ENCODE peak calls at places on chromosomes 12 and 14, in six cellular contexts. Z is A549, K is tibial nerve, Y is uterus, D is MM.1S, R is fibroblast of lung. J is an unnamed sample.

GRCh38 chr14:52068741-52069616 is at the start of gene NID2:
- DNase-seq in Z (peak; percentile 79), K (peak; percentile 83), Y (peak; percentile 93), D (no peak), R (peak; percentile 97), J (no peak)

GRCh38 chr12:128853321-128854197 is at the start of gene GLT1D1:
- DNase-seq in Z (no peak), K (no peak), Y (no peak), D (no peak), R (no peak), J (no peak)

GRCh38 chr14:68672609-68673285 is 120.1 kb downstream of the ZFP36L1 start:
- DNase-seq in Z (no peak), K (no peak), Y (no peak), D (no peak), R (no peak), J (no peak)

GRCh38 chr12:57536597-57536942 is 10.4 kb downstream of the DCTN2 start:
- DNase-seq in Z (no peak), K (no peak), Y (no peak), D (peak; percentile 3), R (no peak), J (no peak)

GRCh38 chr14:97056086-97056485 is 258.9 kb downstream of the VRK1 start:
- DNase-seq in Z (no peak), K (no peak), Y (no peak), D (no peak), R (no peak), J (no peak)

GRCh38 chr14:95315156-95315555 is 4.6 kb downstream of the CLMN start:
- DNase-seq in Z (no peak), K (no peak), Y (no peak), D (no peak), R (no peak), J (no peak)

GRCh38 chr14:68320495-68320894 is 472.4 kb downstream of the ZFP36L1 start:
- DNase-seq in Z (no peak), K (no peak), Y (no peak), D (no peak), R (no peak), J (no peak)

GRCh38 chr14:99035712-99036593 is 236.0 kb downstream of the BCL11B start:
- DNase-seq in Z (peak; percentile 89), K (peak; percentile 63), Y (peak; percentile 74), D (no peak), R (peak; percentile 85), J (peak; percentile 89)

GRCh38 chr14:83863042-83863441 is 1666.9 kb upstream of the FLRT2 start:
- DNase-seq in Z (no peak), K (no peak), Y (no peak), D (no peak), R (no peak), J (no peak)

GRCh38 chr14:67579040-67579439 is 21.0 kb downstream of the PIGH start:
- DNase-seq in Z (no peak), K (no peak), Y (no peak), D (no peak), R (no peak), J (no peak)

GRCh38 chr12:56677680-56678079 is 10.4 kb downstream of the PTGES3 start:
- DNase-seq in Z (no peak), K (no peak), Y (no peak), D (peak; percentile 40), R (no peak), J (no peak)

GRCh38 chr14:36939265-36939664 is 233.1 kb downstream of the SLC25A21 start:
- DNase-seq in Z (no peak), K (no peak), Y (no peak), D (no peak), R (no peak), J (no peak)

GRCh38 chr14:28596336-28596735 is 170.3 kb upstream of the FOXG1 start:
- DNase-seq in Z (no peak), K (no peak), Y (no peak), D (no peak), R (peak; percentile 71), J (no peak)

GRCh38 chr12:105064564-105065222 is 19.6 kb downstream of the ALDH1L2 start:
- DNase-seq in Z (no peak), K (no peak), Y (no peak), D (no peak), R (no peak), J (no peak)

GRCh38 chr12:22409071-22409951 is 74.8 kb upstream of the ST8SIA1 start:
- DNase-seq in Z (no peak), K (no peak), Y (no peak), D (no peak), R (no peak), J (no peak)

GRCh38 chr14:22838631-22839041 is 2.3 kb downstream of the MMP14 start:
- DNase-seq in Z (no peak), K (no peak), Y (peak; percentile 50), D (no peak), R (peak; percentile 73), J (peak; percentile 61)

GRCh38 chr14:55077155-55077554 is 25.7 kb downstream of the MAPK1IP1L start:
- DNase-seq in Z (no peak), K (no peak), Y (no peak), D (no peak), R (no peak), J (peak; percentile 88)

GRCh38 chr12:130920711-130921381 is 32.9 kb upstream of the ADGRD1 start:
- DNase-seq in Z (no peak), K (peak; percentile 77), Y (peak; percentile 80), D (no peak), R (peak; percentile 88), J (no peak)

GRCh38 chr14:73133795-73134194 is 2.5 kb upstream of the PSEN1 start:
- DNase-seq in Z (no peak), K (no peak), Y (no peak), D (no peak), R (no peak), J (no peak)

DNA sequence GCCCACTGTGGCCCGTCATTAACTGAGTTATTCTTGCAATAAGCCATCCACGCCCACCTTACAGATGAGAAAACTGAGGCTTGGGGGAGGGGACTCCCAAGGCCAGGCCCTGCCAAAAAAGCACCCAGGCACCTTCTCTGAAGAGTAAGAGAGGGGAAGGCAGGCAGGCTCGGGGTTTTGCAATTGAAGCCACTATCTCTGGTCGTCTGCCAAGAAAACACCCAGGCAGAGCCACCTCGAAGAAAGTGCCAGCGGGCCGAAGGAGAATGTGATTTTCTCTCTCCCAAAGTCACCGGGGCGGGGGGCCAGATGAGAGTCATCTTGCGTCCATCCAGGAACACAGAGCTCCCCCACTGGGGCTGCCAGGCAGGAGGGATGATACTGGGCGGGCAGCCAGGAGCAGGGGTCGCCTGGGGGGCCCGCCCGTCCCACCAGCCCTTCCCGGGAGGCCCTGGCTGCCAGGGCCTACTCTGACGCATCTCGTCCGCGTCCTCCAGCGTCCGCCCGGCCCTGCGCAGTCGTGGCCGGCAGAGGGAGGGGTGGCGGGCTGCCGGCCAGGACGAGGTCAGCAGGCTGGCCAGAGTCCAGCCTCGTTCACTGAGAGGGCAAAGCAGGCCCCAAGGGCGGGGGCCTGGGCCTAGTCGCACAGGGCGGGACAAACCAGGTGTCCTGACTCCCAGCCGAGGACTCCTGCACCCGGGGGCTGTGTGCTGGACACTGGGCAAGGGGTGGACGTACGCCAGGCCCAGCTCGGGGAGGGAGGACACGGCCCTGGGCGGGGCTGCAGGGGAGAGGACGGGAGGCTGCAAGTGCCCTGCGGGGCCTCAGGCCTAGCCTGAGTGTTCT is 74.4 kb downstream of the RFLNA start:
- DNase-seq in Z (no peak), K (peak; percentile 91), Y (peak; percentile 92), D (no peak), R (peak; percentile 97), J (no peak)
- H3K27ac ChIP-seq in Z (peak overlapping the region; percentile 92), K (peak overlapping the region; percentile 97), Y (peak overlapping the region; percentile 91), D (no peak overlapping the region), R (peak overlapping the region; percentile 78), J (no peak overlapping the region)

DNA sequence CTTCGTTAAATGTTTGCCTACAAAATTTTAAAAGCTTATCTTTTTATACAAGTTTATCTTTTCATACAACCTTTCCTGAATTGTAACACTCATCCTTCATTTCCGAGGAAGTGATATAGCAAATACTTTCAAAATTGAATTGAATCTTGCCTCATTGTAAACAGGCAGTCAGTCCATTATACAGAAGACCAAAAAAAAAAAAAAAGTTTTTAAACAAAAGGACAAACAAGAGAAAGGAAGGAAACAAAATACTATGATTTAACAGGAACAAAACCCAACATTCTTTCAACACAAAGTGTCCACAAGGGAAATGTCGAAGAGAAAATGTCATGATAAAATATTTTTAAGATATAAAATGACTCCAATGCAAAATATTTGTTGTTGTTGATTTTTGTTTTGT is 8.5 kb downstream of the ATF7 start:
- DNase-seq in Z (no peak), K (no peak), Y (no peak), D (no peak), R (no peak), J (no peak)
- TF ChIP-seq CTCF in Z (no peak), K (no peak), Y (no peak), D (no peak), R (no peak), J (no peak)

DNA sequence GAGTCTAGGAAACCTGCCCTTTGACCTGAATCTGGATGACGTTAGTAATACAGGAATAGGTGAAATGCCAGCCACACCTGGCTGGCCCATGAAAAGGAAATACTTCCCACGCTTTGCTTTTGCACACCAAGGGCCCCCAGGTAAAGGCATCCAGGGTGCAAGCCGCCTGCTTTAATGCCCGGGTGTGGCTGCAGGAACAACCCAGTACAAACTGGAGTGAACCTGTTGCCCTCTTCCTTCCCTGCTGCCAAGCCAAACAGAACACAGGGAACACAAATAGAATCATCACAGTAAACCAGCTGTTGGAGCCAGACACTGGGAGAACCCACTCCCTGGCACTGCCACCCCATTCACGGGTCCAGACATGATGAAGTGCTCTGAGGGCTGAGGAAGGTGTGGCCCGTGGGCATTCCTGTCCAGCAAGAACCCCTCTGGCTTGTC is 24.2 kb upstream of the FOS start:
- DNase-seq in Z (no peak), K (no peak), Y (no peak), D (no peak), R (no peak), J (peak; percentile 91)
- H3K4me1 ChIP-seq in Z (peaks cover 21% of the 10 kb centered on the region), K (no peaks in the 10 kb centered on the region), Y (no peaks in the 10 kb centered on the region), D (peaks cover 25% of the 10 kb centered on the region), R (peaks cover 5% of the 10 kb centered on the region), J (peaks cover 42% of the 10 kb centered on the region)

GRCh38 chr12:2250797-2251196 is 198.0 kb downstream of the CACNA1C start:
- DNase-seq in Z (no peak), K (no peak), Y (no peak), D (no peak), R (no peak), J (no peak)

GRCh38 chr12:2246358-2246757 is 193.6 kb downstream of the CACNA1C start:
- DNase-seq in Z (no peak), K (no peak), Y (no peak), D (no peak), R (no peak), J (no peak)

GRCh38 chr12:2248087-2248900 is 195.5 kb downstream of the CACNA1C start:
- DNase-seq in Z (no peak), K (no peak), Y (no peak), D (no peak), R (peak; percentile 64), J (no peak)

GRCh38 chr12:2247109-2247508 is 194.3 kb downstream of the CACNA1C start:
- DNase-seq in Z (no peak), K (no peak), Y (no peak), D (no peak), R (no peak), J (no peak)

GRCh38 chr12:2248901-2249381 is 196.2 kb downstream of the CACNA1C start:
- DNase-seq in Z (no peak), K (no peak), Y (no peak), D (peak; percentile 92), R (peak; percentile 32), J (no peak)
- H3K27ac ChIP-seq in Z (no peak overlapping the region), K (no peak overlapping the region), Y (no peak overlapping the region), D (peak overlapping the region; percentile 81), R (peak overlapping the region; percentile 72), J (no peak overlapping the region)

J was measured in foreskin keratinocyte.